ENCODE peak calls at places on chromosomes 11 and 22, in six cellular contexts. I is PC-3, O is spleen, S is DND-41, K is nephron progenitor cell, R is chondrocyte. F is an unnamed sample.

GRCh38 chr22:46471901-46472721 is 65.3 kb downstream of the CELSR1 start:
- DNase-seq in O (no peak), S (no peak), I (no peak), R (no peak), K (no peak), F (no peak)

GRCh38 chr22:39690901-39691620 is 120.5 kb downstream of the CACNA1I start:
- DNase-seq in K (peak), S (no peak), R (no peak), I (no peak), O (no peak), F (no peak)

GRCh38 chr11:77353131-77353530 is 51.6 kb upstream of the GDPD4 start:
- DNase-seq in R (no peak), K (no peak), O (no peak), I (no peak), S (no peak), F (no peak)

GRCh38 chr22:17217179-17217578 is 2.1 kb downstream of the ADA2 start:
- DNase-seq in O (no peak), R (no peak), I (no peak), K (no peak), S (peak), F (no peak)

GRCh38 chr11:10856689-10857603 is 907 bp downstream of the ZBED5 start:
- DNase-seq in R (no peak), S (no peak), K (peak), I (peak), O (no peak), F (peak)

GRCh38 chr11:32435152-32435480 is 223 bp downstream of the WT1 start:
- DNase-seq in S (no peak), O (peak), I (peak), K (no peak), R (no peak), F (no peak)

GRCh38 chr11:120400564-120401364 is 64.6 kb downstream of the ARHGEF12 start:
- DNase-seq in K (no peak), R (no peak), I (peak), S (no peak), O (no peak), F (no peak)

GRCh38 chr11:866481-866880 is 23.8 kb downstream of the TSPAN4 start:
- DNase-seq in S (no peak), I (no peak), K (no peak), O (no peak), R (no peak), F (no peak)

GRCh38 chr22:19709063-19709769 is 5.1 kb upstream of the SEPTIN5 start:
- DNase-seq in K (peak), I (no peak), O (peak), S (no peak), R (no peak), F (no peak)

GRCh38 chr11:10809373-10810199 is 860 bp upstream of the EIF4G2 start:
- DNase-seq in S (peak), R (no peak), K (peak), I (peak), O (peak), F (peak)

GRCh38 chr11:61917357-61918109 is at the start of gene RAB3IL1:
- DNase-seq in I (peak), O (peak), K (peak), S (no peak), R (peak), F (peak)

GRCh38 chr22:50191041-50191740 is 5.5 kb downstream of the TRABD start:
- DNase-seq in I (no peak), O (peak), R (no peak), S (peak), K (peak), F (no peak)

GRCh38 chr22:32996702-32997101 is 61.5 kb downstream of the SYN3 start:
- DNase-seq in I (no peak), S (no peak), O (no peak), R (no peak), K (no peak), F (peak)

GRCh38 chr11:11567862-11568650 is 53.7 kb downstream of the GALNT18 start:
- DNase-seq in R (no peak), S (no peak), K (no peak), I (peak), O (no peak), F (no peak)

GRCh38 chr22:48240165-48240934 is 1477.9 kb downstream of the TBC1D22A start:
- DNase-seq in K (no peak), S (no peak), R (no peak), I (no peak), O (peak), F (no peak)

GRCh38 chr11:90135016-90135415 is 553 bp downstream of the NAALAD2 start:
- DNase-seq in R (no peak), O (no peak), I (no peak), S (no peak), K (no peak), F (no peak)

GRCh38 chr11:93829598-93829997 is 20.8 kb downstream of the VSTM5 start:
- DNase-seq in R (no peak), K (no peak), O (no peak), I (no peak), S (no peak), F (no peak)

GRCh38 chr22:37716708-37717107 is 19.9 kb downstream of the TRIOBP start:
- DNase-seq in R (no peak), S (no peak), I (peak), O (no peak), K (no peak), F (no peak)

GRCh38 chr11:92149996-92150395 is 74.6 kb upstream of the FAT3 start:
- DNase-seq in R (no peak), I (peak), S (no peak), O (no peak), K (no peak), F (no peak)
- TF ChIP-seq CTCF in R (peak), I (peak), S (no peak), O (no peak), K (no peak), F (no peak)

DNA sequence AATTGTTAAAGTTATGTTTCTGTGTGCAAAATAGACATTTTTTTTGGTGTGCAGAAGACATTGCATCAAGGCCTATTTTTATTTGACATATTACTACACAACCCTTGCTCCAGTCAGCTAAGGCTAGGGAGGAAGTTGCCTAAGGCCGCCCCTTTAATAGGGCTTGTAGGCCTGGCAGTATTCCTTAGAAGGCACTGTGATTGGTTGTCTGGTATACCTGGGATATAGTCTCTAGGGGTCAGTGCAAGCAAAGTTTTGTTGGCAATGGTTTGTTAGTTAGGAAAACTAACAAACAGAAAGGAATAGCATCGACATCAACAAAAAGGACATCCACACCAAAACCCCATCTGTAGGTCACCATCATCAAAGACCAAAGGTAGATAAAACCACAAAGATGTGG is 16.9 kb downstream of the CCDC15 start:
- DNase-seq in I (peak), R (no peak), O (no peak), K (no peak), S (no peak), F (no peak)
- TF ChIP-seq CTCF in I (peak), R (peak), O (no peak), K (no peak), S (no peak), F (no peak)

DNA sequence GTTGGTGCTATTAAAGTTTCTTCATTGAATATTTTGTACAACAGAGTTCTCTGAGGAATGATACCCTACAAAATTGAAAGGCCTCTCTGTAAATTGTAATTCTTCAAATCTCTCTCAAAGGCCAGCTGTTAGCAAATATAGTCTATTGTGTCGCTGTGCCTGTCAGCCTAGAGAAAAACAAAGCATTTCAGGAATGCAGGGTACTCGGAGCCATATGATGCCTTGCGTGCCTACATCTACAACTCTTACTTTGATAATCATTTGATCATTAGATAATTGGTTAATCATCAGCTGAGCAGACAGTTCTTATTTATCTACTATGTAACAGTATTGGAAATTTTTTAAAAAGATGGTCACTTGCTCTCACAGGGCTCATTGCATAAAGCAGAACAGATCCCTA is 67.3 kb downstream of the RNF169 start:
- DNase-seq in S (no peak), O (no peak), R (no peak), I (no peak), K (no peak), F (no peak)
- TF ChIP-seq CTCF in S (no peak), O (no peak), R (no peak), I (no peak), K (no peak), F (no peak)

DNA sequence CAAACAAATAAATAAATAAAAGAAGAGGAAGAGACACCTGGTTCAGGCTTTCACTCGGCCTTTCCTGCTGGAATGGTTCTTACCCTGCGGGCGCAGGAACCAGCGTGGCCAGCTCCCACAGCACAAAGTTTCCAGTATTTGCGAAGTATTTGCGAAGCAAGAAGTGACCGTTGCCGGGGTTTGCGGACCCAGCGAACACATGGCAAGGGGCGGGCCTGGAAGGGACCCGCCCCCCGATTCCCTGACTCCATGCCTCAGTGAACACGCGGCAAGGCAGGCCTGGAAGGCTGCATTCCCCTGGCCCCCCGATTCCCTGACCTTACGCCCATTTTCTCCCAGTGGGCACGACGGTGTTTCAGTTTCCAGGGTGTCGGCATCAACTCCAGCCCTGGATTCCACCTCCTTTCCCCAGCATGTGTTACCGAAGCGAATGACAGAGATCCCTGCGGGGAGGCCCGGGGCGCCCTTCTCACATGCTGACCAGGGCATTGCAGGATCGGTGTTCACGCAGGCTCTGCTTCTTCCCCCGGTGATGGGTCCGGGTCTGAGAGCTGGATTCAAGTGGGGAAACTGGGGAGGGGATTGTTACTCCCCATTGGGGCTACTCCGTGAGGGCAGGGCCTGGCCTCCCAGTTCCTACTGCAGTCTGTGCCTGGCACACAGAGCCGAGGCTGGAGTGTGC is 102.8 kb downstream of the MPPED1 start:
- DNase-seq in S (no peak), O (no peak), I (no peak), R (peak), K (no peak), F (no peak)
- TF ChIP-seq CTCF in S (no peak), O (no peak), I (no peak), R (no peak), K (no peak), F (no peak)

GRCh38 chr11:22539851-22540376 is 85.7 kb downstream of the FANCF start:
- DNase-seq in R (no peak), O (no peak), S (no peak), I (peak), K (no peak), F (no peak)
- TF ChIP-seq CTCF in R (peak), O (no peak), S (peak), I (peak), K (peak), F (no peak)

GRCh38 chr11:43925932-43926505 is 16.4 kb upstream of the C11orf96 start:
- DNase-seq in S (no peak), I (no peak), O (no peak), R (no peak), K (no peak), F (peak)

GRCh38 chr11:43922974-43923326 is 19.5 kb upstream of the C11orf96 start:
- DNase-seq in S (no peak), O (no peak), I (no peak), K (no peak), R (no peak), F (no peak)

GRCh38 chr11:43925063-43925931 is 17.1 kb upstream of the C11orf96 start:
- DNase-seq in I (no peak), R (no peak), S (no peak), O (no peak), K (no peak), F (peak)

GRCh38 chr11:43923327-43924111 is 18.9 kb upstream of the C11orf96 start:
- DNase-seq in S (no peak), I (peak), O (no peak), K (peak), R (no peak), F (peak)

DNA sequence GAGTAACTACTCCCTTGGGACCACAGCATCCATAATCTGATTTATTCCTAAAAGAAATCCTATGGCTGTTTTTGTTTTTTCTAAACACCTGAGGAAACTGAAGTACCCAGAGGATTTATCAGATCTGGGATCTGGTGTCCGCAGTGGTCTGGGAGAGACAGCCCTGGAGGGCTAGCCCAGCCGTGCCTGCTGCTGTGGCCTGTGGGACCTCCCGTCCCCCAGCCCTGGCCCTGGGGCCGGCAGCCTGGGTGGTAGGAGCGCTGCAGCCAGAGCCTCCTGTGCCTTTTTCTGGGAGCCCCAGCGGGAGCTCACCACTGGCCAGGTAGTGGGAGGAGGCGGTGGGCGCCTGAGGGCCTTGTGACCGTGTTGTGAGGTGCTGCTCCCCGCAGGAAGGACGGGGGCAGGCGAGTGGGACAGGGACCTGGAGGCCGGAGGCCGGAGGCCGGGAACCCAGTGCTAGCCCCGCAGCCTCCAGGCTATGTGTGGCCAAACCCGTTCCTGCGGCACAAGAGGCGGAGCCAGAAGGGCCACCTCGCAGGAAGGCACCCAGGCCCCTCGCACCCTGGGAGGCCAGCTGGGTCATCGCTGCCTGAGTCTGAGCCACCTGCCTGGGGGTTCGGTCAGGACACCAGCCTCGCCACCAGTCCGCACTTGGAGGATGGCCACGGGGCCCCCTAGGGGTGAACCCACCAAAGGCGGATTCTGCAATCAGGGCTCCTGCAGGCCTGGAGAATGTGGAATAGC is 18.2 kb upstream of the C11orf96 start:
- DNase-seq in R (no peak), I (no peak), O (no peak), K (no peak), S (no peak), F (no peak)
- TF ChIP-seq CTCF in R (peak), I (no peak), O (no peak), K (no peak), S (no peak), F (no peak)

DNA sequence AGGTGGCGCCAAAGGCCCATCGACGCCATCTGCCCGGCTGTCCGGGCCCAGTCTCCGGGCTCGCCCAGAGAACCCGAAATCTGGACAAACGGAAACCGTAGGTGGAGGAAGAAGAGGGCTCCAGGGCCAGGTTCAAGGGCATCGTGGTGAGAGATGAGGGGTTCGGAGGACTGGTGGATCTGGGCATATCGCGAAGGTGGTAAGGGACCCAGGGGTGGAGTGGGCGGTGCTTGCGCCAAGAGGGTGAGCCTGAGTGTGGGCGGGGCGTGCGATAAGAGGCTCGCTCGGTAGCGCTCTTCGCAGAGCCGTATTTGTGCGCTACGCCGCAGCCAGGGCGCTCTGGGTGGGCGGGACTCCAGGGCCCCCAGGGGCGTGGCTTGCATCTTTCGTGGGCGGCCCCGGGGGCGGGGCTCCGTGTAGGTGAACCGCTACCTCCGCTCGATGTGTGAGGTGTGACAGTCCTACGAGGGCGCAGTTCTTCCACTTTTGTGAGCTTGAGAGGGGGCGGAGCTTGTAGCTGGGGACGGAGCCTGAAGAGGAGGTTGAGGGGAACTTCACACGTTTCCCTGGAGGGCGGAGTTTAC is 4.8 kb downstream of the CD248 start:
- DNase-seq in R (no peak), S (peak), K (peak), O (peak), I (peak), F (peak)
- TF ChIP-seq CTCF in R (peak), S (no peak), K (no peak), O (peak), I (peak), F (peak)

GRCh38 chr11:65019824-65020223 is 5.9 kb downstream of the ARL2 start:
- DNase-seq in K (no peak), I (no peak), O (no peak), S (no peak), R (peak), F (no peak)

GRCh38 chr11:65013692-65014145 is 241 bp upstream of the ARL2 start:
- DNase-seq in K (peak), S (peak), R (no peak), O (peak), I (peak), F (peak)

GRCh38 chr11:65017927-65018326 is 4.0 kb downstream of the ARL2 start:
- DNase-seq in R (no peak), I (no peak), K (no peak), O (no peak), S (no peak), F (no peak)

GRCh38 chr11:65014146-65014960 is at the start of gene ARL2:
- DNase-seq in O (peak), R (no peak), K (no peak), I (no peak), S (peak), F (peak)

GRCh38 chr11:65016705-65017104 is 2.7 kb downstream of the ARL2 start:
- DNase-seq in K (no peak), O (no peak), S (no peak), R (no peak), I (no peak), F (no peak)
- TF ChIP-seq CTCF in K (no peak), O (no peak), S (no peak), R (no peak), I (no peak), F (no peak)

DNA sequence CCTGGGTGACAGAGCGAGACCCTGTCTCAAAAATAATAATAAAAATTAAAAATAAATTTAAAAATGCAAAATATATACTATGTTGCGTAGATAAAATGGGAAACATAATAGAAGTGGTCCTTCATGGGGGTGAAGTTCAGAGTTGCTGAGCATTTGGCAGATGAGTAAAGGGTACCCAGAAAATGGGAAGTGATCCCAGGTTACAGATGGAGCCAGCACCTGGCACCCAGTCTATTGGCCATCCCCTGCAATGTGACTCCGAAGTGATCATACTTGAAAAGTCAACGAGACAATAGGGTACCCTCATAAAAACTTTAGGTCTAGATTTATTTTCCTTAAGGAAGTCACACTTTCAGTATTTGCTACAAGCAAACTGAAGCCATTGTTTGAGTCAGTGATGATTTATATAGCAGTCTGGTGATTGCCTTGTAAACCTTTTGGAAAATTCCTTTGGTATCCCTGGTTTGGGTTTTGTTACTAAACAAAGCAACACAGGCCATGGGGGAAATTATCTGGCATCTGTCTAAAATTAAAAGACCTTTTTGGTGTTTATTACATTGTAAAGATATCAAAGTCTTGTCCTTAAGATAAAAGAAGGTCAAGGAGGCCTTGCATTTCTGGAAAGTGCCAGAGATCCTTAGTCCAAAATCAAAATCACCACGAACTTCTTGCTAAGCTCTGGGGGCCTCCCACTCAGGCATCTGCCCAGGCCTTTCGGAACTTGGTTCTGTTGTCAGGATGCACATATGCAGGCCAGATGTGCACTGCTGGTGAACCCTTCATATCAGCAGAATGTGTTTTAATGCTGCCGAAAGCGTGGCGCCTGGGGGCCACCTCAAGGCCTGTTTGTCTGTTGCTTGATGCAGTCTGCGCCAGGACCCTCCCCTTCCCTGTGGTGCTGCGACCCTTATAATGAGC is 4.3 kb downstream of the SMARCB1 start:
- DNase-seq in I (no peak), O (peak), S (no peak), R (peak), K (no peak), F (no peak)
- TF ChIP-seq CTCF in I (no peak), O (no peak), S (no peak), R (no peak), K (no peak), F (no peak)

F was measured in tibial artery.